ENCODE peak calls at places on chromosomes 4 and X, in nine cellular contexts. J is GM23248; K is psoas muscle; L is CD4-positive, CD25-positive, alpha-beta regulatory T cell; H is body of pancreas; Y is testis; S is stomach; E is pancreas; F is tibial nerve. D is an unnamed sample.

GRCh38 chr4:2823301-2823670 is 20.4 kb upstream of the ADD1 start:
- DNase-seq in J (no peak), K (peak; percentile 45), L (no peak), H (no peak), Y (no peak), S (no peak), E (peak; percentile 68), F (no peak), D (no peak)

GRCh38 chr4:141871086-141871485 is 234.7 kb downstream of the IL15 start:
- DNase-seq in J (no peak), K (no peak), L (no peak), H (no peak), Y (no peak), S (no peak), E (no peak), F (no peak), D (no peak)

GRCh38 chrX:70219938-70220764 is 14.3 kb upstream of the AWAT1 start:
- DNase-seq in J (peak; percentile 59), K (no peak), L (no peak), H (peak; percentile 35), Y (peak; percentile 31), S (no peak), E (no peak), F (peak; percentile 5), D (peak; percentile 58)

GRCh38 chrX:150303386-150304097 is 59.6 kb upstream of the MAMLD1 start:
- DNase-seq in J (peak; percentile 2), K (no peak), L (no peak), H (no peak), Y (no peak), S (no peak), E (no peak), F (no peak), D (peak; percentile 87)

GRCh38 chr4:186881521-186882220 is 158.0 kb upstream of the FAT1 start:
- DNase-seq in J (peak; percentile 70), K (no peak), L (no peak), H (no peak), Y (no peak), S (no peak), E (no peak), F (no peak), D (no peak)

GRCh38 chrX:7582191-7582590 is 260.8 kb upstream of the VCX start:
- DNase-seq in J (no peak), K (no peak), L (no peak), H (no peak), Y (no peak), S (no peak), E (no peak), F (no peak), D (no peak)

GRCh38 chr4:146638801-146639351 is at the start of gene POU4F2:
- DNase-seq in J (peak; percentile 52), K (no peak), L (no peak), H (no peak), Y (peak; percentile 23), S (no peak), E (peak; percentile 79), F (no peak), D (no peak)

GRCh38 chrX:38627683-38628082 is 66.3 kb downstream of the TSPAN7 start:
- DNase-seq in J (peak; percentile 2), K (no peak), L (peak; percentile 2), H (peak; percentile 14), Y (no peak), S (no peak), E (no peak), F (no peak), D (no peak)

GRCh38 chr4:10083331-10083769 is 33.2 kb downstream of the WDR1 start:
- DNase-seq in J (no peak), K (peak; percentile 38), L (no peak), H (no peak), Y (no peak), S (peak; percentile 20), E (no peak), F (no peak), D (no peak)

GRCh38 chr4:24570574-24571236 is 13.6 kb downstream of the DHX15 start:
- DNase-seq in J (no peak), K (no peak), L (no peak), H (no peak), Y (no peak), S (no peak), E (no peak), F (no peak), D (no peak)

GRCh38 chrX:73615022-73615421 is 52.0 kb downstream of the CHIC1 start:
- DNase-seq in J (no peak), K (no peak), L (no peak), H (no peak), Y (no peak), S (no peak), E (peak; percentile 9), F (no peak), D (no peak)

GRCh38 chr4:167616471-167616870 is 382.2 kb upstream of the SPOCK3 start:
- DNase-seq in J (no peak), K (no peak), L (no peak), H (no peak), Y (no peak), S (no peak), E (no peak), F (no peak), D (no peak)

GRCh38 chr4:75834095-75834771 is 68.0 kb downstream of the PPEF2 start:
- DNase-seq in J (no peak), K (no peak), L (no peak), H (no peak), Y (no peak), S (no peak), E (no peak), F (no peak), D (no peak)

GRCh38 chrX:132017431-132018185 is 5.5 kb upstream of the STK26 start:
- DNase-seq in J (no peak), K (no peak), L (no peak), H (no peak), Y (no peak), S (no peak), E (no peak), F (no peak), D (no peak)

GRCh38 chr4:3193531-3194203 is 55.3 kb upstream of the MSANTD1 start:
- DNase-seq in J (peak; percentile 32), K (no peak), L (peak; percentile 63), H (no peak), Y (no peak), S (no peak), E (no peak), F (no peak), D (no peak)

GRCh38 chr4:82957045-82957444 is 53.6 kb downstream of the LIN54 start:
- DNase-seq in J (no peak), K (no peak), L (no peak), H (no peak), Y (no peak), S (no peak), E (no peak), F (no peak), D (no peak)

GRCh38 chr4:101102114-101102752 is 245.1 kb downstream of the PPP3CA start:
- DNase-seq in J (peak; percentile 68), K (peak; percentile 52), L (no peak), H (peak; percentile 26), Y (peak; percentile 69), S (peak; percentile 42), E (no peak), F (peak; percentile 70), D (no peak)

GRCh38 chr4:3790006-3790561 is 23.9 kb downstream of the ADRA2C start:
- DNase-seq in J (no peak), K (no peak), L (no peak), H (no peak), Y (no peak), S (no peak), E (peak; percentile 40), F (no peak), D (no peak)

GRCh38 chr4:67712650-67713530 is 11.9 kb upstream of the UBA6 start:
- DNase-seq in J (no peak), K (no peak), L (no peak), H (no peak), Y (no peak), S (no peak), E (no peak), F (no peak), D (no peak)

GRCh38 chr4:16032382-16032743 is 51.5 kb downstream of the PROM1 start:
- DNase-seq in J (no peak), K (no peak), L (no peak), H (peak; percentile 30), Y (no peak), S (no peak), E (no peak), F (no peak), D (no peak)
- H3K4me3 ChIP-seq in J (no peak overlapping the region), K (no peak overlapping the region), L (no peak overlapping the region), H (no peak overlapping the region), Y (no peak overlapping the region), S (no peak overlapping the region), E (no peak overlapping the region), F (no peak overlapping the region), D (no peak overlapping the region)

GRCh38 chr4:70734168-70734954 is 12.6 kb downstream of the RUFY3 start:
- DNase-seq in J (peak; percentile 73), K (no peak), L (peak; percentile 60), H (peak; percentile 33), Y (peak; percentile 67), S (no peak), E (no peak), F (no peak), D (no peak)
- H3K4me1 ChIP-seq in J (peaks cover 25% of the 10 kb centered on the region), K (no peaks in the 10 kb centered on the region), L (peaks cover 33% of the 10 kb centered on the region), H (peaks cover 20% of the 10 kb centered on the region), Y (peaks cover 11% of the 10 kb centered on the region), S (peaks cover 8% of the 10 kb centered on the region), E (peaks cover 4% of the 10 kb centered on the region), F (peaks cover 24% of the 10 kb centered on the region), D (peaks cover 4% of the 10 kb centered on the region)

DNA sequence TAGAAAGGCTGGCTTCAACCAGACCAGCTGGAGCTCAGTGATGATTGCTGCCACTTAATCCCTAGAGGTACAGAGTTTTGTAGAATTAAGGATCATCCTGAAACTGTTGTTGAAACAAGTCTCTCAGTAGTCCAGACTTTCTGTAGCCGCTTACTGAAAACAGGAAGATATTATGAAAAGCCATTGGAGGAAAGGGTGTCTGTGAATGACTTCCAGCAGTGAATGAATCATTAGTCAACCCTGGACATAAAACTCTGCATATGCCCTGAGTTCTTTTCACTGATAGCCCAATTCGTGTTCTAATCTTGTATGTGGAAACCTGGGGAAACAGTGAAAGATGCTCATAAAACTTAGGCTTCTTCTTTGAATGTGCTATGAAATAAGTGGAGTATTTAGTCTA is 14.8 kb downstream of the HOPX start:
- DNase-seq in J (no peak), K (no peak), L (no peak), H (no peak), Y (no peak), S (no peak), E (no peak), F (no peak), D (no peak)
- H3K4me3 ChIP-seq in J (no peak overlapping the region), K (no peak overlapping the region), L (no peak overlapping the region), H (no peak overlapping the region), Y (no peak overlapping the region), S (no peak overlapping the region), E (no peak overlapping the region), F (no peak overlapping the region), D (no peak overlapping the region)

DNA sequence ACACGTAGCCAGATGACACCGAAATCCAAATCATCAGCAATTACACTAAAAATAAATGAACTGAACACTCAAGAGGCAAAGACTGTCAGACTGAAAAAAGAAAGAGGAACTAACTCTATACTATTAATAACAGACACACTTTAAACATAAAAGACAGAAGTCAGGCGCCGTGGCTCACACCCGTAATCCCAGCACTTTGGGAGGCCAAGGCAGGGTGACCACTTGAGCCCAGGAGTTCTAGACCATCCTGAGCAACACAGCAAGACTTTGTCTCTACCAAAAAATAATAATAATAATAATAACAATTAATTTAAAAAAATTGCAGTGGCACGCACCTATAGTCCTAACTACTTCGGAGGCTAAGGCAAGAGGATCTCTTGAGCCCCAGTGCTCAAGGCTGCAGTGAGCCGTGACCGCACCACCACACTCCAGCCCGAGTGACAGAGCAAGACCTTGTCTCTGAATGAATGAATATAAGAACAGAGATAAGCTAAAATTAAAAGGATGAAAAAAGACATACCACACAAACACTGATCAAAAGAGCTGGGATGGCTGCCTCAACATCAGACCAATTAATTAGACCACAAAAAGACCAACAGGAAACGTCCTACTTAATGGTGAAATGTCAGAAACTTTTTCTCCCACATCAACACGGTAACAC is 29.9 kb downstream of the CTBP1 start:
- DNase-seq in J (no peak), K (no peak), L (no peak), H (no peak), Y (no peak), S (no peak), E (no peak), F (no peak), D (no peak)
- H3K4me1 ChIP-seq in J (no peaks in the 10 kb centered on the region), K (no peaks in the 10 kb centered on the region), L (peaks cover 33% of the 10 kb centered on the region), H (no peaks in the 10 kb centered on the region), Y (peaks cover 15% of the 10 kb centered on the region), S (peaks cover 10% of the 10 kb centered on the region), E (no peaks in the 10 kb centered on the region), F (peaks cover 33% of the 10 kb centered on the region), D (no peaks in the 10 kb centered on the region)

D was measured in PC-9.